ENCODE peak calls at places on chromosomes 16 and 17, in five cellular contexts. E is HCT116; C is progenitor cell of endocrine pancreas; V is psoas muscle; Z is stimulated activated CD8-positive, alpha-beta memory T cell treated with anti-CD3 and anti-CD28 coated beads, Interleukin-4, amount 100 ng/mL, for 24 hours. W is an unnamed sample.
A peak's percentile ranks its signal among the peaks of the same experiment; 100 is the strongest.

GRCh38 chr17:39627170-39627716 is 491 bp downstream of the PPP1R1B start:
- DNase-seq in Z (no peak), V (no peak), C (no peak), E (no peak), W (no peak)

GRCh38 chr17:73595931-73596330 is 48.3 kb downstream of the SDK2 start:
- DNase-seq in E (no peak), C (no peak), V (no peak), Z (no peak), W (no peak)

GRCh38 chr17:9971991-9972390 is 66.9 kb upstream of the RCVRN start:
- DNase-seq in Z (no peak), V (peak; percentile 72), C (no peak), E (no peak), W (no peak)

GRCh38 chr16:28309811-28310311 is 17.5 kb downstream of the SBK1 start:
- DNase-seq in C (no peak), V (no peak), Z (peak; percentile 88), E (no peak), W (peak; percentile 92)

GRCh38 chr17:78338860-78339259 is 21.0 kb downstream of the SOCS3 start:
- DNase-seq in Z (no peak), E (peak; percentile 75), C (no peak), V (no peak), W (peak; percentile 71)

GRCh38 chr16:89358030-89359005 is 132.0 kb downstream of the ANKRD11 start:
- DNase-seq in E (no peak), Z (no peak), C (no peak), V (no peak), W (peak; percentile 80)

GRCh38 chr16:66007717-66008116 is 358.8 kb upstream of the CDH5 start:
- DNase-seq in E (no peak), V (no peak), C (no peak), Z (no peak), W (no peak)

GRCh38 chr16:11448796-11449416 is 103.6 kb downstream of the RMI2 start:
- DNase-seq in V (no peak), E (no peak), Z (no peak), C (no peak), W (no peak)

GRCh38 chr17:15883617-15884111 is 61.3 kb upstream of the ADORA2B start:
- DNase-seq in C (no peak), Z (no peak), V (no peak), E (peak; percentile 2), W (no peak)

GRCh38 chr17:57874058-57874419 is 24.2 kb upstream of the MRPS23 start:
- DNase-seq in C (no peak), E (no peak), Z (no peak), V (no peak), W (no peak)

GRCh38 chr16:48499822-48500440 is 110.0 kb downstream of the N4BP1 start:
- DNase-seq in C (no peak), Z (no peak), V (no peak), E (no peak), W (no peak)

GRCh38 chr16:85151603-85152413 is 39.5 kb upstream of the CIBAR2 start:
- DNase-seq in E (no peak), Z (no peak), C (no peak), V (peak; percentile 80), W (no peak)

GRCh38 chr16:74753180-74753579 is 21.4 kb downstream of the FA2H start:
- DNase-seq in E (no peak), V (no peak), Z (no peak), C (no peak), W (no peak)

GRCh38 chr17:78665952-78666920 is 89.0 kb upstream of the DNAH17 start:
- DNase-seq in C (no peak), Z (peak; percentile 24), V (peak; percentile 50), E (no peak), W (peak; percentile 81)

GRCh38 chr16:35188288-35189155 is 1729.1 kb downstream of the TP53TG3F start:
- DNase-seq in V (no peak), Z (no peak), C (no peak), E (no peak), W (no peak)

GRCh38 chr16:73018796-73019455 is 29.0 kb downstream of the ZFHX3 start:
- DNase-seq in C (no peak), Z (no peak), V (no peak), E (no peak), W (peak; percentile 2)

GRCh38 chr17:80785477-80786178 is 206.0 kb upstream of the CHMP6 start:
- DNase-seq in C (no peak), Z (no peak), E (no peak), V (no peak), W (peak; percentile 76)

GRCh38 chr16:82657239-82657638 is 30.5 kb downstream of the CDH13 start:
- DNase-seq in C (no peak), Z (no peak), E (no peak), V (no peak), W (no peak)

GRCh38 chr17:34125010-34125409 is 130.1 kb upstream of the CCL2 start:
- DNase-seq in Z (no peak), E (no peak), V (no peak), C (no peak), W (no peak)

GRCh38 chr16:17476414-17477259 is 5.9 kb upstream of the XYLT1 start:
- DNase-seq in C (peak; percentile 34), Z (no peak), V (peak; percentile 18), E (peak; percentile 47), W (peak; percentile 67)

GRCh38 chr17:59490259-59490658 is 75.2 kb upstream of the DHX40 start:
- DNase-seq in E (no peak), Z (no peak), C (no peak), V (no peak), W (no peak)

GRCh38 chr17:38440614-38441397 is 12.5 kb downstream of the ARHGAP23 start:
- DNase-seq in C (no peak), V (no peak), Z (no peak), E (no peak), W (no peak)

GRCh38 chr16:66881014-66881417 is 701 bp downstream of the PDP2 start:
- DNase-seq in V (no peak), E (no peak), Z (no peak), C (no peak), W (no peak)

GRCh38 chr17:80737106-80738019 is 192.7 kb downstream of the RPTOR start:
- DNase-seq in E (no peak), V (no peak), C (no peak), Z (no peak), W (no peak)

GRCh38 chr17:37844158-37844976 is 79.8 kb upstream of the TBC1D3K start:
- DNase-seq in E (peak; percentile 48), C (peak; percentile 65), V (peak; percentile 48), Z (peak; percentile 30), W (peak; percentile 78)

GRCh38 chr16:73730496-73731090 is 566.0 kb upstream of the PSMD7 start:
- DNase-seq in C (no peak), V (no peak), Z (no peak), E (no peak), W (no peak)

GRCh38 chr17:39581071-39581831 is 26.5 kb downstream of the NEUROD2 start:
- DNase-seq in V (no peak), Z (no peak), E (no peak), C (no peak), W (no peak)

GRCh38 chr17:36592316-36592710 is 634 bp downstream of the DHRS11 start:
- DNase-seq in C (no peak), E (no peak), Z (no peak), V (no peak), W (no peak)

GRCh38 chr16:24815052-24815451 is 30.7 kb upstream of the SLC5A11 start:
- DNase-seq in C (no peak), Z (no peak), E (no peak), V (no peak), W (no peak)

GRCh38 chr16:81703177-81704155 is 75.6 kb upstream of the PLCG2 start:
- DNase-seq in Z (no peak), V (no peak), E (peak; percentile 26), C (no peak), W (no peak)

GRCh38 chr17:2084129-2084765 is 29.3 kb downstream of the HIC1 start:
- DNase-seq in E (no peak), Z (no peak), V (peak; percentile 75), C (no peak), W (no peak)

GRCh38 chr17:17175340-17175739 is 30.8 kb downstream of the PLD6 start:
- DNase-seq in V (no peak), Z (no peak), C (no peak), E (no peak), W (no peak)

GRCh38 chr16:69564845-69565610 is 738 bp upstream of the NFAT5 start:
- DNase-seq in E (no peak), Z (no peak), V (no peak), C (no peak), W (no peak)

GRCh38 chr17:82092995-82093751 is 4.9 kb downstream of the FASN start:
- DNase-seq in E (no peak), C (no peak), V (no peak), Z (no peak), W (peak; percentile 61)

GRCh38 chr16:2988590-2989099 is 8.4 kb upstream of the PKMYT1 start:
- DNase-seq in V (no peak), C (no peak), E (no peak), Z (no peak), W (no peak)